ENCODE peak calls at places on chromosomes 12 and 14, in nine cellular contexts. B is ovary, X is neural crest cell, M is WTC11, H is OCI-LY7, T is fibroblast of lung, Q is heart left ventricle, I is HFF-Myc, J is AG04450. L is an unnamed sample.

GRCh38 chr14:93527076-93527692 is 96.4 kb downstream of the UNC79 start:
- DNase-seq in M (no peak), T (no peak), I (no peak), X (no peak), Q (no peak), J (no peak), H (no peak), B (no peak), L (no peak)

GRCh38 chr14:22296088-22296487 is 292.9 kb downstream of the DAD1 start:
- DNase-seq in T (no peak), H (no peak), B (no peak), M (no peak), X (no peak), I (no peak), Q (no peak), J (no peak), L (no peak)

GRCh38 chr14:78848234-78848820 is 678.2 kb downstream of the NRXN3 start:
- DNase-seq in J (no peak), T (peak; percentile 20), I (no peak), X (peak; percentile 59), M (peak; percentile 69), B (no peak), H (peak; percentile 54), Q (no peak), L (no peak)

GRCh38 chr12:65881965-65882413 is 57.7 kb downstream of the HMGA2 start:
- DNase-seq in M (peak; percentile 25), Q (peak; percentile 88), X (no peak), T (peak; percentile 65), J (no peak), I (no peak), B (peak; percentile 90), H (no peak), L (no peak)

GRCh38 chr12:43795716-43796282 is 10.3 kb downstream of the TWF1 start:
- DNase-seq in T (no peak), M (no peak), I (no peak), B (no peak), J (no peak), Q (no peak), X (no peak), H (no peak), L (peak; percentile 46)

GRCh38 chr12:77615331-77615730 is 215.4 kb upstream of the NAV3 start:
- DNase-seq in M (peak; percentile 18), T (no peak), B (no peak), Q (no peak), H (peak; percentile 7), I (peak; percentile 14), X (no peak), J (no peak), L (no peak)

GRCh38 chr12:89239534-89239933 is 112.8 kb downstream of the DUSP6 start:
- DNase-seq in Q (no peak), I (no peak), M (no peak), B (no peak), X (no peak), J (no peak), T (no peak), H (no peak), L (no peak)

GRCh38 chr12:52473738-52474137 is at the start of gene KRT6C:
- DNase-seq in M (no peak), T (no peak), I (no peak), Q (no peak), B (no peak), H (no peak), X (no peak), J (no peak), L (no peak)

GRCh38 chr14:32509632-32510187 is 180.6 kb downstream of the AKAP6 start:
- DNase-seq in Q (peak; percentile 58), I (peak; percentile 79), M (no peak), H (no peak), X (no peak), B (peak; percentile 42), J (peak; percentile 88), T (peak; percentile 99), L (peak; percentile 80)

GRCh38 chr14:60925286-60925685 is 55.6 kb downstream of the TRMT5 start:
- DNase-seq in M (no peak), Q (no peak), H (no peak), I (no peak), X (no peak), B (no peak), J (no peak), T (peak; percentile 7), L (no peak)

GRCh38 chr14:49946320-49947141 is 53.6 kb downstream of the ARF6 start:
- DNase-seq in M (no peak), Q (no peak), H (peak; percentile 30), J (no peak), T (peak; percentile 81), I (peak; percentile 79), B (no peak), X (no peak), L (peak; percentile 38)

GRCh38 chr12:55470088-55470830 is at the start of gene OR6C70:
- DNase-seq in M (no peak), X (no peak), J (no peak), B (no peak), I (no peak), T (no peak), H (no peak), Q (no peak), L (no peak)

GRCh38 chr12:6267007-6267721 is 43.3 kb upstream of the PLEKHG6 start:
- DNase-seq in J (no peak), X (no peak), M (no peak), B (no peak), H (peak; percentile 35), I (no peak), T (peak; percentile 71), Q (no peak), L (no peak)
- TF ChIP-seq CTCF in J (no peak), X (no peak), M (no peak), B (no peak), H (peak; percentile 53), I (no peak), T (no peak), Q (no peak), L (no peak)

GRCh38 chr14:96102071-96102856 is 63.1 kb downstream of the C14orf132 start:
- DNase-seq in I (no peak), H (no peak), B (no peak), T (peak; percentile 32), J (no peak), M (no peak), Q (no peak), X (no peak), L (no peak)
- TF ChIP-seq CTCF in I (no peak), H (no peak), B (no peak), T (no peak), J (peak; percentile 33), M (no peak), Q (no peak), X (no peak), L (peak; percentile 9)

GRCh38 chr14:37172024-37172869 is at the start of gene SLC25A21:
- DNase-seq in I (peak; percentile 44), B (peak; percentile 83), T (peak; percentile 85), J (peak; percentile 59), M (peak; percentile 81), X (peak; percentile 67), Q (peak; percentile 81), H (no peak), L (peak; percentile 56)
- TF ChIP-seq CTCF in I (no peak), B (no peak), T (peak; percentile 14), J (peak; percentile 25), M (no peak), X (peak; percentile 32), Q (no peak), H (no peak), L (peak; percentile 21)

DNA sequence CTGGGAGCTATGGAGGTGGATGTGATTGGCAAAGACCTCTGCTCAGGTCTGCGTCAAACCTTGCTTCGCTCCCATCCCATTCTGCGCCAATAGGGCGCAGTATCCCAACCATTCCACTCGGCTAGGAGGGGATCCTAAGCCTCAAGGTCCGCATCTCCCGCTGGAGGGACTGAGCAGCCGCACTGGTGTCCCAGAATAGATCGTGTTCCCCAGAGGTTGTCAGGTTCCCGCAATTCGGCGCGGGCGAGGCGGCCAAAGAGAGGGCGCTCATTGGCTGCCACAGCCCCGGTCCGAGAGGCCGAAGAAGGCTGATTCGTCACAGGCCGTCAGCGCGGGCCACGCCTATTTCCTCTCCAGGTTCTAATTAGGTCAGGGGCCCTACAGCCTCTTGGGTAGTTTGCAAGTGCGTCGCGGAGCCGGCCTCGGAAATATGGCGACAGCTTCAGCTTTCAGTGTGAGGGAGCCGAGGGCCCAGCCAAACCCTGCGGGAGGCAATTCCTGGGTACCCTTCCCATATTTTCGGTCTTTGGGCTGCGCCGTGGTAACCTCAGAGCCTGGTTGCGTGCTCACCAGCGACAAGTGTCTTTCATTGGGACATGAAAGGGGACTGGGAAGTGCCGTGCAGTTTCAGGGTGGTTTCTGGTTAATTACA is 5.0 kb downstream of the OR10AD1 start:
- DNase-seq in Q (peak; percentile 99), J (peak; percentile 65), H (peak; percentile 88), X (peak; percentile 88), T (peak; percentile 95), B (peak; percentile 96), I (peak; percentile 88), M (peak; percentile 97), L (peak; percentile 87)
- TF ChIP-seq CTCF in Q (no peak), J (peak; percentile 14), H (no peak), X (no peak), T (peak; percentile 14), B (peak; percentile 6), I (no peak), M (no peak), L (no peak)

DNA sequence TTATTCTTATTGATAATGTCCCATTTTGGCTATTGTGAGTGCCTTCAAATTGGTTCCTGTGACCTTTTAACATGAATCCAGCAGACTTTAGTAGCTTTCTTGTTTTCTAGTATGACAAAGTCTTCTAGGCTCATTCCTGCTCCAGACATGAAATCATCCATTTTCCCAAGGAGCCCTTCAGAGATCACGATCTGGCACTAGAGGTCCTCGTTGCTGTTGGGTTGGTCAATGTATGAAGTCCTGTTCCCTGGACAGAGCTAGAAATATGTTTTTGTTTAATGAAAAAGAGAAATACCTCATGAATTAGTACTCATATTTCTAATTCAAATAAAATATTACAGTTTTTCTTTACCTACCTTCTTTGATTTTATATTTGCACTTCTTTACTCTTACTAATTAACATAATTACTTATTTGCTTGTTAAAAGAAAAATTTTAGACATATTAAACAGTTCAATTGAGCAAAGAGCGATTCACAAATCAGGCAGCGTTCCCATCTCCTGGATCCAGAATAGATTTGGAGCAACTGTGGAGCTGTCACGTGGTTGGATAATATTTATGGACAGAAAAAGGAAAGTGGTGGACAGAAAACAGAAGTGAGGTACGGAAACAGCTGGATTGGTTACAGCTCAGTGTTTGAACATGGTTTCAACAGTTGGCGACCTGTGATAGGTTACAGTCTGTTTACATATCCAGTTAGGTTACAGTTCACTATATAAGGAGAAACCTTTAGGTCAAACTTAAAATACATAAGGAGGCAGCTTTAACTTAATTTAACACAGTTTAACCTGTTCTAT is 19.8 kb upstream of the FAM234B start:
- DNase-seq in X (no peak), M (no peak), I (peak; percentile 53), H (no peak), T (no peak), J (no peak), B (no peak), Q (no peak), L (no peak)
- TF ChIP-seq CTCF in X (no peak), M (no peak), I (peak; percentile 63), H (peak; percentile 54), T (peak; percentile 81), J (peak; percentile 46), B (no peak), Q (peak; percentile 43), L (peak; percentile 56)

L was measured in AG09319.